ENCODE peak calls at places on chromosomes 2 and 18, in seven cellular contexts. R is adipocyte; S is activated naive CD8-positive, alpha-beta T cell treated with anti-CD3 and anti-CD28 coated beads, Interleukin-2, amount 50 U/mL, for 16 hours; W is fibroblast of lung; T is NCI-H1092 treated with DMSO at 0.1 percent for 48 hours; A is sigmoid colon; G is kidney tubule cell. K is an unnamed sample.

GRCh38 chr2:158004131-158004530 is 97.5 kb upstream of the UPP2 start:
- DNase-seq in R (no peak), S (no peak), W (peak), T (no peak), A (no peak), G (peak), K (no peak)

GRCh38 chr2:118221952-118222594 is 133.8 kb downstream of the INSIG2 start:
- DNase-seq in R (peak), S (no peak), W (peak), T (peak), A (no peak), G (peak), K (peak)

GRCh38 chr2:53724511-53724910 is 43.1 kb upstream of the CHAC2 start:
- DNase-seq in R (peak), S (no peak), W (peak), T (no peak), A (no peak), G (no peak), K (no peak)

GRCh38 chr2:72165792-72166191 is 18.1 kb upstream of the CYP26B1 start:
- DNase-seq in R (peak), S (no peak), W (no peak), T (no peak), A (no peak), G (no peak), K (no peak)

GRCh38 chr2:10720306-10720705 is 1.1 kb upstream of the ATP6V1C2 start:
- DNase-seq in R (no peak), S (no peak), W (no peak), T (no peak), A (no peak), G (no peak), K (no peak)

GRCh38 chr18:35345460-35345921 is 1.3 kb upstream of the ZNF24 start:
- DNase-seq in R (no peak), S (no peak), W (peak), T (peak), A (no peak), G (peak), K (peak)

GRCh38 chr2:177332041-177332991 is 60.3 kb upstream of the AGPS start:
- DNase-seq in R (peak), S (no peak), W (peak), T (peak), A (peak), G (peak), K (peak)

GRCh38 chr2:6977786-6978185 is 60.6 kb downstream of the RNF144A start:
- DNase-seq in R (no peak), S (no peak), W (no peak), T (no peak), A (no peak), G (no peak), K (no peak)

GRCh38 chr2:122172812-122173211 is 417.4 kb downstream of the TSN start:
- DNase-seq in R (no peak), S (no peak), W (no peak), T (no peak), A (no peak), G (no peak), K (no peak)

GRCh38 chr2:102120261-102121259 is 22.0 kb upstream of the IL1R1 start:
- DNase-seq in R (no peak), S (no peak), W (no peak), T (peak), A (no peak), G (no peak), K (no peak)

GRCh38 chr2:85754313-85755095 is 713 bp downstream of the ATOH8 start:
- DNase-seq in R (peak), S (no peak), W (peak), T (peak), A (no peak), G (peak), K (no peak)

GRCh38 chr18:45687617-45688016 is 36.4 kb upstream of the SLC14A1 start:
- DNase-seq in R (no peak), S (no peak), W (no peak), T (no peak), A (no peak), G (no peak), K (no peak)

GRCh38 chr2:176488446-176488845 is 219.2 kb downstream of the MTX2 start:
- DNase-seq in R (no peak), S (no peak), W (no peak), T (no peak), A (no peak), G (no peak), K (no peak)

GRCh38 chr2:240704651-240705050 is 13.0 kb downstream of the AQP12A start:
- DNase-seq in R (peak), S (no peak), W (no peak), T (no peak), A (no peak), G (no peak), K (no peak)

GRCh38 chr2:202679980-202680379 is 45.2 kb downstream of the FAM117B start:
- DNase-seq in R (no peak), S (no peak), W (no peak), T (no peak), A (no peak), G (no peak), K (no peak)

GRCh38 chr18:62183578-62184195 is 3.2 kb downstream of the PIGN start:
- DNase-seq in R (peak), S (no peak), W (peak), T (peak), A (no peak), G (peak), K (peak)

GRCh38 chr2:172859821-172860707 is 124.4 kb downstream of the RAPGEF4 start:
- DNase-seq in R (no peak), S (no peak), W (no peak), T (peak), A (no peak), G (no peak), K (no peak)

GRCh38 chr2:240573516-240574385 is 5.5 kb downstream of the RNPEPL1 start:
- DNase-seq in R (no peak), S (no peak), W (no peak), T (no peak), A (peak), G (no peak), K (no peak)

GRCh38 chr2:102256281-102256680 is 55.1 kb upstream of the IL1RL1 start:
- DNase-seq in R (peak), S (no peak), W (peak), T (no peak), A (no peak), G (no peak), K (no peak)

GRCh38 chr2:21043744-21044532 is at the start of gene APOB:
- DNase-seq in R (peak), S (no peak), W (no peak), T (no peak), A (peak), G (no peak), K (no peak)

GRCh38 chr2:235900631-235901030 is 267.6 kb downstream of the GBX2 start:
- DNase-seq in R (no peak), S (no peak), W (no peak), T (no peak), A (no peak), G (peak), K (no peak)

GRCh38 chr2:37560863-37561614 is 110.4 kb downstream of the CDC42EP3 start:
- DNase-seq in R (no peak), S (no peak), W (peak), T (peak), A (no peak), G (no peak), K (no peak)

GRCh38 chr2:28556303-28556702 is 60.4 kb downstream of the PLB1 start:
- DNase-seq in R (no peak), S (no peak), W (no peak), T (no peak), A (no peak), G (no peak), K (no peak)

GRCh38 chr2:121810959-121811853 is 55.8 kb downstream of the TSN start:
- DNase-seq in R (peak), S (no peak), W (peak), T (peak), A (peak), G (peak), K (peak)

GRCh38 chr2:9199716-9200633 is 6.6 kb upstream of the ASAP2 start:
- DNase-seq in R (peak), S (no peak), W (peak), T (no peak), A (no peak), G (no peak), K (no peak)

GRCh38 chr2:53373126-53373525 is 394.5 kb upstream of the CHAC2 start:
- DNase-seq in R (no peak), S (no peak), W (no peak), T (no peak), A (no peak), G (no peak), K (no peak)

GRCh38 chr2:1889099-1889650 is 144.9 kb upstream of the PXDN start:
- DNase-seq in R (no peak), S (no peak), W (no peak), T (no peak), A (no peak), G (no peak), K (no peak)

GRCh38 chr2:241598487-241598886 is 38.5 kb downstream of the THAP4 start:
- DNase-seq in R (no peak), S (no peak), W (no peak), T (peak), A (no peak), G (peak), K (no peak)

GRCh38 chr2:233443511-233444183 is 89.4 kb downstream of the DGKD start:
- DNase-seq in R (peak), S (peak), W (peak), T (peak), A (peak), G (peak), K (peak)

GRCh38 chr18:74256190-74256589 is 35.6 kb downstream of the CYB5A start:
- DNase-seq in R (no peak), S (no peak), W (no peak), T (no peak), A (no peak), G (no peak), K (no peak)

GRCh38 chr2:167640096-167640495 is 607.3 kb downstream of the STK39 start:
- DNase-seq in R (no peak), S (no peak), W (no peak), T (no peak), A (no peak), G (no peak), K (no peak)

GRCh38 chr2:46026431-46026830 is 270.8 kb upstream of the EPAS1 start:
- DNase-seq in R (no peak), S (no peak), W (no peak), T (no peak), A (no peak), G (no peak), K (no peak)

GRCh38 chr2:38765149-38765548 is 12.9 kb upstream of the GEMIN6 start:
- DNase-seq in R (peak), S (no peak), W (peak), T (no peak), A (no peak), G (peak), K (no peak)

GRCh38 chr18:78741381-78742340 is 238.0 kb upstream of the SALL3 start:
- DNase-seq in R (no peak), S (no peak), W (no peak), T (no peak), A (no peak), G (no peak), K (no peak)

GRCh38 chr2:197711576-197711975 is 6.4 kb downstream of the MARS2 start:
- DNase-seq in R (no peak), S (no peak), W (no peak), T (no peak), A (no peak), G (peak), K (no peak)

GRCh38 chr2:159713691-159714585 is 1.6 kb downstream of the MARCHF7 start:
- DNase-seq in R (peak), S (no peak), W (peak), T (peak), A (no peak), G (peak), K (no peak)

GRCh38 chr2:222733846-222734689 is 62.6 kb downstream of the MOGAT1 start:
- DNase-seq in R (peak), S (no peak), W (no peak), T (no peak), A (no peak), G (no peak), K (no peak)

GRCh38 chr2:97924194-97924593 is 71.6 kb downstream of the TMEM131 start:
- DNase-seq in R (no peak), S (no peak), W (no peak), T (no peak), A (no peak), G (no peak), K (no peak)

K was measured in NCI-H2107.